ENCODE peak calls at places on chromosomes 4 and X, in eight cellular contexts. One of them, this sample, is unnamed.

GRCh38 chrX:57900961-57901360 is 9.3 kb downstream of the ZXDA start:
- DNase-seq in CD8-positive, alpha-beta memory T cell: no peak
- DNase-seq in NCI-H774: no peak
- DNase-seq in fibroblast of mammary gland: peak; percentile 21
- DNase-seq in mesothelial cell of epicardium: no peak
- DNase-seq in aorta: no peak
- DNase-seq in posterior vena cava: no peak
- DNase-seq in activated T-helper 2 cell treated with anti-CD3 and anti-CD28 coated beads, Interferon-gamma antibody, Interleukin-2, Interleukin-4, amounts not matched to agents 10 μg/mL and 5 μg/mL and 100 μg/mL, durations not matched to agents 14 hours and 24 hours and 36 hours: no peak
- DNase-seq in this sample: no peak

GRCh38 chr4:24912252-24913098 is at the start of gene CCDC149:
- DNase-seq in CD8-positive, alpha-beta memory T cell: no peak
- DNase-seq in NCI-H774: peak; percentile 92
- DNase-seq in fibroblast of mammary gland: peak; percentile 41
- DNase-seq in mesothelial cell of epicardium: peak; percentile 71
- DNase-seq in aorta: peak; percentile 88
- DNase-seq in posterior vena cava: peak; percentile 87
- DNase-seq in activated T-helper 2 cell treated with anti-CD3 and anti-CD28 coated beads, Interferon-gamma antibody, Interleukin-2, Interleukin-4, amounts not matched to agents 10 μg/mL and 5 μg/mL and 100 μg/mL, durations not matched to agents 14 hours and 24 hours and 36 hours: no peak
- DNase-seq in this sample: peak; percentile 49

GRCh38 chr4:81499840-81500239 is 28.1 kb upstream of the RASGEF1B start:
- DNase-seq in CD8-positive, alpha-beta memory T cell: no peak
- DNase-seq in NCI-H774: no peak
- DNase-seq in fibroblast of mammary gland: no peak
- DNase-seq in mesothelial cell of epicardium: no peak
- DNase-seq in aorta: no peak
- DNase-seq in posterior vena cava: no peak
- DNase-seq in activated T-helper 2 cell treated with anti-CD3 and anti-CD28 coated beads, Interferon-gamma antibody, Interleukin-2, Interleukin-4, amounts not matched to agents 10 μg/mL and 5 μg/mL and 100 μg/mL, durations not matched to agents 14 hours and 24 hours and 36 hours: no peak
- DNase-seq in this sample: no peak

GRCh38 chr4:145440292-145441007 is 41.2 kb upstream of the SMAD1 start:
- DNase-seq in CD8-positive, alpha-beta memory T cell: no peak
- DNase-seq in NCI-H774: no peak
- DNase-seq in fibroblast of mammary gland: no peak
- DNase-seq in mesothelial cell of epicardium: no peak
- DNase-seq in aorta: no peak
- DNase-seq in posterior vena cava: no peak
- DNase-seq in activated T-helper 2 cell treated with anti-CD3 and anti-CD28 coated beads, Interferon-gamma antibody, Interleukin-2, Interleukin-4, amounts not matched to agents 10 μg/mL and 5 μg/mL and 100 μg/mL, durations not matched to agents 14 hours and 24 hours and 36 hours: no peak
- DNase-seq in this sample: no peak

GRCh38 chrX:50903387-50904027 is 7.0 kb upstream of the BMP15 start:
- DNase-seq in CD8-positive, alpha-beta memory T cell: no peak
- DNase-seq in NCI-H774: no peak
- DNase-seq in fibroblast of mammary gland: peak; percentile 38
- DNase-seq in mesothelial cell of epicardium: no peak
- DNase-seq in aorta: no peak
- DNase-seq in posterior vena cava: no peak
- DNase-seq in activated T-helper 2 cell treated with anti-CD3 and anti-CD28 coated beads, Interferon-gamma antibody, Interleukin-2, Interleukin-4, amounts not matched to agents 10 μg/mL and 5 μg/mL and 100 μg/mL, durations not matched to agents 14 hours and 24 hours and 36 hours: no peak
- DNase-seq in this sample: peak; percentile 29

GRCh38 chrX:112642349-112642748 is 37.4 kb downstream of the LHFPL1 start:
- DNase-seq in CD8-positive, alpha-beta memory T cell: no peak
- DNase-seq in NCI-H774: peak; percentile 37
- DNase-seq in fibroblast of mammary gland: peak; percentile 64
- DNase-seq in mesothelial cell of epicardium: peak; percentile 53
- DNase-seq in aorta: no peak
- DNase-seq in posterior vena cava: no peak
- DNase-seq in activated T-helper 2 cell treated with anti-CD3 and anti-CD28 coated beads, Interferon-gamma antibody, Interleukin-2, Interleukin-4, amounts not matched to agents 10 μg/mL and 5 μg/mL and 100 μg/mL, durations not matched to agents 14 hours and 24 hours and 36 hours: no peak
- DNase-seq in this sample: peak; percentile 39

GRCh38 chr4:53640576-53641459 is 49.5 kb upstream of the LNX1 start:
- DNase-seq in CD8-positive, alpha-beta memory T cell: no peak
- DNase-seq in NCI-H774: no peak
- DNase-seq in fibroblast of mammary gland: no peak
- DNase-seq in mesothelial cell of epicardium: no peak
- DNase-seq in aorta: no peak
- DNase-seq in posterior vena cava: no peak
- DNase-seq in activated T-helper 2 cell treated with anti-CD3 and anti-CD28 coated beads, Interferon-gamma antibody, Interleukin-2, Interleukin-4, amounts not matched to agents 10 μg/mL and 5 μg/mL and 100 μg/mL, durations not matched to agents 14 hours and 24 hours and 36 hours: no peak
- DNase-seq in this sample: no peak

GRCh38 chr4:26542996-26543395 is 40.9 kb upstream of the TBC1D19 start:
- DNase-seq in CD8-positive, alpha-beta memory T cell: no peak
- DNase-seq in NCI-H774: no peak
- DNase-seq in fibroblast of mammary gland: no peak
- DNase-seq in mesothelial cell of epicardium: no peak
- DNase-seq in aorta: no peak
- DNase-seq in posterior vena cava: no peak
- DNase-seq in activated T-helper 2 cell treated with anti-CD3 and anti-CD28 coated beads, Interferon-gamma antibody, Interleukin-2, Interleukin-4, amounts not matched to agents 10 μg/mL and 5 μg/mL and 100 μg/mL, durations not matched to agents 14 hours and 24 hours and 36 hours: no peak
- DNase-seq in this sample: no peak

GRCh38 chrX:103614999-103615398 is 7.2 kb downstream of the TCEAL3 start:
- DNase-seq in CD8-positive, alpha-beta memory T cell: no peak
- DNase-seq in NCI-H774: no peak
- DNase-seq in fibroblast of mammary gland: no peak
- DNase-seq in mesothelial cell of epicardium: no peak
- DNase-seq in aorta: no peak
- DNase-seq in posterior vena cava: no peak
- DNase-seq in activated T-helper 2 cell treated with anti-CD3 and anti-CD28 coated beads, Interferon-gamma antibody, Interleukin-2, Interleukin-4, amounts not matched to agents 10 μg/mL and 5 μg/mL and 100 μg/mL, durations not matched to agents 14 hours and 24 hours and 36 hours: no peak
- DNase-seq in this sample: peak; percentile 56

GRCh38 chrX:129262912-129263311 is 260.4 kb downstream of the SMARCA1 start:
- DNase-seq in CD8-positive, alpha-beta memory T cell: no peak
- DNase-seq in NCI-H774: no peak
- DNase-seq in fibroblast of mammary gland: no peak
- DNase-seq in mesothelial cell of epicardium: no peak
- DNase-seq in aorta: no peak
- DNase-seq in posterior vena cava: no peak
- DNase-seq in activated T-helper 2 cell treated with anti-CD3 and anti-CD28 coated beads, Interferon-gamma antibody, Interleukin-2, Interleukin-4, amounts not matched to agents 10 μg/mL and 5 μg/mL and 100 μg/mL, durations not matched to agents 14 hours and 24 hours and 36 hours: no peak
- DNase-seq in this sample: no peak

GRCh38 chrX:101659601-101660063 is at the start of gene ARMCX2:
- DNase-seq in CD8-positive, alpha-beta memory T cell: no peak
- DNase-seq in NCI-H774: peak; percentile 26
- DNase-seq in fibroblast of mammary gland: peak; percentile 66
- DNase-seq in mesothelial cell of epicardium: peak; percentile 56
- DNase-seq in aorta: peak; percentile 85
- DNase-seq in posterior vena cava: peak; percentile 80
- DNase-seq in activated T-helper 2 cell treated with anti-CD3 and anti-CD28 coated beads, Interferon-gamma antibody, Interleukin-2, Interleukin-4, amounts not matched to agents 10 μg/mL and 5 μg/mL and 100 μg/mL, durations not matched to agents 14 hours and 24 hours and 36 hours: no peak
- DNase-seq in this sample: peak; percentile 37

GRCh38 chr4:110533940-110534339 is 58.0 kb downstream of the ENPEP start:
- DNase-seq in CD8-positive, alpha-beta memory T cell: no peak
- DNase-seq in NCI-H774: no peak
- DNase-seq in fibroblast of mammary gland: peak; percentile 99
- DNase-seq in mesothelial cell of epicardium: no peak
- DNase-seq in aorta: no peak
- DNase-seq in posterior vena cava: no peak
- DNase-seq in activated T-helper 2 cell treated with anti-CD3 and anti-CD28 coated beads, Interferon-gamma antibody, Interleukin-2, Interleukin-4, amounts not matched to agents 10 μg/mL and 5 μg/mL and 100 μg/mL, durations not matched to agents 14 hours and 24 hours and 36 hours: no peak
- DNase-seq in this sample: peak; percentile 99

GRCh38 chrX:35890699-35891098 is 28.8 kb upstream of the CFAP47 start:
- DNase-seq in CD8-positive, alpha-beta memory T cell: no peak
- DNase-seq in NCI-H774: peak; percentile 1
- DNase-seq in fibroblast of mammary gland: peak; percentile 31
- DNase-seq in mesothelial cell of epicardium: no peak
- DNase-seq in aorta: no peak
- DNase-seq in posterior vena cava: no peak
- DNase-seq in activated T-helper 2 cell treated with anti-CD3 and anti-CD28 coated beads, Interferon-gamma antibody, Interleukin-2, Interleukin-4, amounts not matched to agents 10 μg/mL and 5 μg/mL and 100 μg/mL, durations not matched to agents 14 hours and 24 hours and 36 hours: no peak
- DNase-seq in this sample: peak; percentile 48

GRCh38 chr4:140851032-140851636 is 94.9 kb upstream of the TBC1D9 start:
- DNase-seq in CD8-positive, alpha-beta memory T cell: no peak
- DNase-seq in NCI-H774: peak; percentile 11
- DNase-seq in fibroblast of mammary gland: peak; percentile 66
- DNase-seq in mesothelial cell of epicardium: peak; percentile 53
- DNase-seq in aorta: no peak
- DNase-seq in posterior vena cava: no peak
- DNase-seq in activated T-helper 2 cell treated with anti-CD3 and anti-CD28 coated beads, Interferon-gamma antibody, Interleukin-2, Interleukin-4, amounts not matched to agents 10 μg/mL and 5 μg/mL and 100 μg/mL, durations not matched to agents 14 hours and 24 hours and 36 hours: no peak
- DNase-seq in this sample: peak; percentile 57

GRCh38 chrX:16185725-16186136 is 18.4 kb downstream of the MAGEB17 start:
- DNase-seq in CD8-positive, alpha-beta memory T cell: no peak
- DNase-seq in NCI-H774: no peak
- DNase-seq in fibroblast of mammary gland: peak; percentile 84
- DNase-seq in mesothelial cell of epicardium: no peak
- DNase-seq in aorta: no peak
- DNase-seq in posterior vena cava: no peak
- DNase-seq in activated T-helper 2 cell treated with anti-CD3 and anti-CD28 coated beads, Interferon-gamma antibody, Interleukin-2, Interleukin-4, amounts not matched to agents 10 μg/mL and 5 μg/mL and 100 μg/mL, durations not matched to agents 14 hours and 24 hours and 36 hours: no peak
- DNase-seq in this sample: peak; percentile 78

GRCh38 chrX:107878106-107878505 is 52.4 kb downstream of the MID2 start:
- DNase-seq in CD8-positive, alpha-beta memory T cell: no peak
- DNase-seq in NCI-H774: no peak
- DNase-seq in fibroblast of mammary gland: no peak
- DNase-seq in mesothelial cell of epicardium: no peak
- DNase-seq in aorta: no peak
- DNase-seq in posterior vena cava: no peak
- DNase-seq in activated T-helper 2 cell treated with anti-CD3 and anti-CD28 coated beads, Interferon-gamma antibody, Interleukin-2, Interleukin-4, amounts not matched to agents 10 μg/mL and 5 μg/mL and 100 μg/mL, durations not matched to agents 14 hours and 24 hours and 36 hours: no peak
- DNase-seq in this sample: no peak

GRCh38 chrX:11591712-11592351 is 73.9 kb downstream of the ARHGAP6 start:
- DNase-seq in CD8-positive, alpha-beta memory T cell: no peak
- DNase-seq in NCI-H774: no peak
- DNase-seq in fibroblast of mammary gland: no peak
- DNase-seq in mesothelial cell of epicardium: no peak
- DNase-seq in aorta: no peak
- DNase-seq in posterior vena cava: no peak
- DNase-seq in activated T-helper 2 cell treated with anti-CD3 and anti-CD28 coated beads, Interferon-gamma antibody, Interleukin-2, Interleukin-4, amounts not matched to agents 10 μg/mL and 5 μg/mL and 100 μg/mL, durations not matched to agents 14 hours and 24 hours and 36 hours: no peak
- DNase-seq in this sample: no peak

GRCh38 chr4:92270908-92271307 is 32.9 kb upstream of the GRID2 start:
- DNase-seq in CD8-positive, alpha-beta memory T cell: no peak
- DNase-seq in NCI-H774: no peak
- DNase-seq in fibroblast of mammary gland: no peak
- DNase-seq in mesothelial cell of epicardium: no peak
- DNase-seq in aorta: no peak
- DNase-seq in posterior vena cava: no peak
- DNase-seq in activated T-helper 2 cell treated with anti-CD3 and anti-CD28 coated beads, Interferon-gamma antibody, Interleukin-2, Interleukin-4, amounts not matched to agents 10 μg/mL and 5 μg/mL and 100 μg/mL, durations not matched to agents 14 hours and 24 hours and 36 hours: no peak
- DNase-seq in this sample: no peak

GRCh38 chrX:46404774-46405173 is 140.4 kb downstream of the ZNF674 start:
- DNase-seq in CD8-positive, alpha-beta memory T cell: no peak
- DNase-seq in NCI-H774: no peak
- DNase-seq in fibroblast of mammary gland: no peak
- DNase-seq in mesothelial cell of epicardium: no peak
- DNase-seq in aorta: no peak
- DNase-seq in posterior vena cava: no peak
- DNase-seq in activated T-helper 2 cell treated with anti-CD3 and anti-CD28 coated beads, Interferon-gamma antibody, Interleukin-2, Interleukin-4, amounts not matched to agents 10 μg/mL and 5 μg/mL and 100 μg/mL, durations not matched to agents 14 hours and 24 hours and 36 hours: no peak
- DNase-seq in this sample: no peak

GRCh38 chr4:1356181-1356998 is 9.4 kb downstream of the UVSSA start:
- DNase-seq in CD8-positive, alpha-beta memory T cell: no peak
- DNase-seq in NCI-H774: no peak
- DNase-seq in fibroblast of mammary gland: peak; percentile 54
- DNase-seq in mesothelial cell of epicardium: peak; percentile 72
- DNase-seq in aorta: peak; percentile 87
- DNase-seq in posterior vena cava: no peak
- DNase-seq in activated T-helper 2 cell treated with anti-CD3 and anti-CD28 coated beads, Interferon-gamma antibody, Interleukin-2, Interleukin-4, amounts not matched to agents 10 μg/mL and 5 μg/mL and 100 μg/mL, durations not matched to agents 14 hours and 24 hours and 36 hours: no peak
- DNase-seq in this sample: no peak

GRCh38 chrX:18620349-18620748 is 51.6 kb downstream of the RS1 start:
- DNase-seq in CD8-positive, alpha-beta memory T cell: no peak
- DNase-seq in NCI-H774: no peak
- DNase-seq in fibroblast of mammary gland: no peak
- DNase-seq in mesothelial cell of epicardium: no peak
- DNase-seq in aorta: no peak
- DNase-seq in posterior vena cava: no peak
- DNase-seq in activated T-helper 2 cell treated with anti-CD3 and anti-CD28 coated beads, Interferon-gamma antibody, Interleukin-2, Interleukin-4, amounts not matched to agents 10 μg/mL and 5 μg/mL and 100 μg/mL, durations not matched to agents 14 hours and 24 hours and 36 hours: no peak
- DNase-seq in this sample: no peak

GRCh38 chr4:153153339-153153851 is 50.8 kb upstream of the TRIM2 start:
- DNase-seq in CD8-positive, alpha-beta memory T cell: peak; percentile 37
- DNase-seq in NCI-H774: peak; percentile 32
- DNase-seq in fibroblast of mammary gland: no peak
- DNase-seq in mesothelial cell of epicardium: peak; percentile 58
- DNase-seq in aorta: peak; percentile 87
- DNase-seq in posterior vena cava: no peak
- DNase-seq in activated T-helper 2 cell treated with anti-CD3 and anti-CD28 coated beads, Interferon-gamma antibody, Interleukin-2, Interleukin-4, amounts not matched to agents 10 μg/mL and 5 μg/mL and 100 μg/mL, durations not matched to agents 14 hours and 24 hours and 36 hours: peak; percentile 66
- DNase-seq in this sample: no peak

GRCh38 chrX:88284844-88285243 is 462.2 kb upstream of the CPXCR1 start:
- DNase-seq in CD8-positive, alpha-beta memory T cell: no peak
- DNase-seq in NCI-H774: no peak
- DNase-seq in fibroblast of mammary gland: no peak
- DNase-seq in mesothelial cell of epicardium: no peak
- DNase-seq in aorta: no peak
- DNase-seq in posterior vena cava: no peak
- DNase-seq in activated T-helper 2 cell treated with anti-CD3 and anti-CD28 coated beads, Interferon-gamma antibody, Interleukin-2, Interleukin-4, amounts not matched to agents 10 μg/mL and 5 μg/mL and 100 μg/mL, durations not matched to agents 14 hours and 24 hours and 36 hours: no peak
- DNase-seq in this sample: no peak

GRCh38 chr4:148589182-148589581 is 147.0 kb upstream of the NR3C2 start:
- DNase-seq in CD8-positive, alpha-beta memory T cell: no peak
- DNase-seq in NCI-H774: no peak
- DNase-seq in fibroblast of mammary gland: no peak
- DNase-seq in mesothelial cell of epicardium: no peak
- DNase-seq in aorta: no peak
- DNase-seq in posterior vena cava: no peak
- DNase-seq in activated T-helper 2 cell treated with anti-CD3 and anti-CD28 coated beads, Interferon-gamma antibody, Interleukin-2, Interleukin-4, amounts not matched to agents 10 μg/mL and 5 μg/mL and 100 μg/mL, durations not matched to agents 14 hours and 24 hours and 36 hours: no peak
- DNase-seq in this sample: no peak

GRCh38 chrX:45134303-45134702 is 66.4 kb downstream of the DIPK2B start:
- DNase-seq in CD8-positive, alpha-beta memory T cell: no peak
- DNase-seq in NCI-H774: no peak
- DNase-seq in fibroblast of mammary gland: no peak
- DNase-seq in mesothelial cell of epicardium: no peak
- DNase-seq in aorta: no peak
- DNase-seq in posterior vena cava: no peak
- DNase-seq in activated T-helper 2 cell treated with anti-CD3 and anti-CD28 coated beads, Interferon-gamma antibody, Interleukin-2, Interleukin-4, amounts not matched to agents 10 μg/mL and 5 μg/mL and 100 μg/mL, durations not matched to agents 14 hours and 24 hours and 36 hours: no peak
- DNase-seq in this sample: no peak

GRCh38 chr4:108175966-108176365 is 7.2 kb upstream of the LEF1 start:
- DNase-seq in CD8-positive, alpha-beta memory T cell: no peak
- DNase-seq in NCI-H774: no peak
- DNase-seq in fibroblast of mammary gland: no peak
- DNase-seq in mesothelial cell of epicardium: no peak
- DNase-seq in aorta: no peak
- DNase-seq in posterior vena cava: no peak
- DNase-seq in activated T-helper 2 cell treated with anti-CD3 and anti-CD28 coated beads, Interferon-gamma antibody, Interleukin-2, Interleukin-4, amounts not matched to agents 10 μg/mL and 5 μg/mL and 100 μg/mL, durations not matched to agents 14 hours and 24 hours and 36 hours: no peak
- DNase-seq in this sample: no peak

GRCh38 chr4:38326499-38326898 is 337.5 kb upstream of the KLF3 start:
- DNase-seq in CD8-positive, alpha-beta memory T cell: no peak
- DNase-seq in NCI-H774: no peak
- DNase-seq in fibroblast of mammary gland: no peak
- DNase-seq in mesothelial cell of epicardium: no peak
- DNase-seq in aorta: no peak
- DNase-seq in posterior vena cava: no peak
- DNase-seq in activated T-helper 2 cell treated with anti-CD3 and anti-CD28 coated beads, Interferon-gamma antibody, Interleukin-2, Interleukin-4, amounts not matched to agents 10 μg/mL and 5 μg/mL and 100 μg/mL, durations not matched to agents 14 hours and 24 hours and 36 hours: no peak
- DNase-seq in this sample: no peak

GRCh38 chrX:138711399-138712347 is at the start of gene FGF13:
- DNase-seq in CD8-positive, alpha-beta memory T cell: no peak
- DNase-seq in NCI-H774: no peak
- DNase-seq in fibroblast of mammary gland: peak; percentile 2
- DNase-seq in mesothelial cell of epicardium: peak; percentile 47
- DNase-seq in aorta: peak; percentile 84
- DNase-seq in posterior vena cava: peak; percentile 83
- DNase-seq in activated T-helper 2 cell treated with anti-CD3 and anti-CD28 coated beads, Interferon-gamma antibody, Interleukin-2, Interleukin-4, amounts not matched to agents 10 μg/mL and 5 μg/mL and 100 μg/mL, durations not matched to agents 14 hours and 24 hours and 36 hours: no peak
- DNase-seq in this sample: peak; percentile 1

GRCh38 chrX:48937065-48937907 is 18.5 kb upstream of the PIM2 start:
- DNase-seq in CD8-positive, alpha-beta memory T cell: peak; percentile 72
- DNase-seq in NCI-H774: no peak
- DNase-seq in fibroblast of mammary gland: peak; percentile 23
- DNase-seq in mesothelial cell of epicardium: no peak
- DNase-seq in aorta: no peak
- DNase-seq in posterior vena cava: peak; percentile 90
- DNase-seq in activated T-helper 2 cell treated with anti-CD3 and anti-CD28 coated beads, Interferon-gamma antibody, Interleukin-2, Interleukin-4, amounts not matched to agents 10 μg/mL and 5 μg/mL and 100 μg/mL, durations not matched to agents 14 hours and 24 hours and 36 hours: peak; percentile 87
- DNase-seq in this sample: no peak

GRCh38 chr4:122914938-122915337 is 7.5 kb downstream of the NUDT6 start:
- DNase-seq in CD8-positive, alpha-beta memory T cell: no peak
- DNase-seq in NCI-H774: no peak
- DNase-seq in fibroblast of mammary gland: peak; percentile 57
- DNase-seq in mesothelial cell of epicardium: no peak
- DNase-seq in aorta: no peak
- DNase-seq in posterior vena cava: no peak
- DNase-seq in activated T-helper 2 cell treated with anti-CD3 and anti-CD28 coated beads, Interferon-gamma antibody, Interleukin-2, Interleukin-4, amounts not matched to agents 10 μg/mL and 5 μg/mL and 100 μg/mL, durations not matched to agents 14 hours and 24 hours and 36 hours: no peak
- DNase-seq in this sample: peak; percentile 13

GRCh38 chr4:89434364-89434988 is 126.9 kb upstream of the GPRIN3 start:
- DNase-seq in CD8-positive, alpha-beta memory T cell: no peak
- DNase-seq in NCI-H774: no peak
- DNase-seq in fibroblast of mammary gland: peak; percentile 50
- DNase-seq in mesothelial cell of epicardium: no peak
- DNase-seq in aorta: no peak
- DNase-seq in posterior vena cava: no peak
- DNase-seq in activated T-helper 2 cell treated with anti-CD3 and anti-CD28 coated beads, Interferon-gamma antibody, Interleukin-2, Interleukin-4, amounts not matched to agents 10 μg/mL and 5 μg/mL and 100 μg/mL, durations not matched to agents 14 hours and 24 hours and 36 hours: no peak
- DNase-seq in this sample: peak; percentile 41

GRCh38 chr4:180099962-180100361 is 2143.2 kb upstream of the TENM3 start:
- DNase-seq in CD8-positive, alpha-beta memory T cell: no peak
- DNase-seq in NCI-H774: no peak
- DNase-seq in fibroblast of mammary gland: no peak
- DNase-seq in mesothelial cell of epicardium: no peak
- DNase-seq in aorta: no peak
- DNase-seq in posterior vena cava: no peak
- DNase-seq in activated T-helper 2 cell treated with anti-CD3 and anti-CD28 coated beads, Interferon-gamma antibody, Interleukin-2, Interleukin-4, amounts not matched to agents 10 μg/mL and 5 μg/mL and 100 μg/mL, durations not matched to agents 14 hours and 24 hours and 36 hours: no peak
- DNase-seq in this sample: no peak

GRCh38 chr4:73315091-73315490 is 56.5 kb upstream of the ANKRD17 start:
- DNase-seq in CD8-positive, alpha-beta memory T cell: no peak
- DNase-seq in NCI-H774: no peak
- DNase-seq in fibroblast of mammary gland: peak; percentile 96
- DNase-seq in mesothelial cell of epicardium: no peak
- DNase-seq in aorta: no peak
- DNase-seq in posterior vena cava: no peak
- DNase-seq in activated T-helper 2 cell treated with anti-CD3 and anti-CD28 coated beads, Interferon-gamma antibody, Interleukin-2, Interleukin-4, amounts not matched to agents 10 μg/mL and 5 μg/mL and 100 μg/mL, durations not matched to agents 14 hours and 24 hours and 36 hours: no peak
- DNase-seq in this sample: peak; percentile 62

GRCh38 chr4:1467581-1468458 is 61.6 kb upstream of the NKX1-1 start:
- DNase-seq in CD8-positive, alpha-beta memory T cell: no peak
- DNase-seq in NCI-H774: no peak
- DNase-seq in fibroblast of mammary gland: no peak
- DNase-seq in mesothelial cell of epicardium: no peak
- DNase-seq in aorta: no peak
- DNase-seq in posterior vena cava: no peak
- DNase-seq in activated T-helper 2 cell treated with anti-CD3 and anti-CD28 coated beads, Interferon-gamma antibody, Interleukin-2, Interleukin-4, amounts not matched to agents 10 μg/mL and 5 μg/mL and 100 μg/mL, durations not matched to agents 14 hours and 24 hours and 36 hours: no peak
- DNase-seq in this sample: no peak